ENCODE peak calls at places on chromosomes 7 and 10, in four cellular contexts. Y is spleen, U is endothelial cell of umbilical vein, K is GM12891. O is an unnamed sample.

GRCh38 chr10:103660364-103661197 is 167.1 kb downstream of the NEURL1 start:
- DNase-seq in Y (peak; percentile 88), U (peak; percentile 22), K (no peak), O (peak; percentile 71)

GRCh38 chr10:115761166-115761565 is 511.8 kb downstream of the GFRA1 start:
- DNase-seq in Y (no peak), U (no peak), K (no peak), O (no peak)

GRCh38 chr7:32163141-32163806 is 93.1 kb upstream of the PDE1C start:
- DNase-seq in Y (no peak), U (peak; percentile 94), K (no peak), O (peak; percentile 30)

GRCh38 chr7:117043051-117043546 is 89.8 kb downstream of the ST7 start:
- DNase-seq in Y (no peak), U (no peak), K (no peak), O (no peak)

GRCh38 chr10:85851300-85851699 is 515.3 kb downstream of the GRID1 start:
- DNase-seq in Y (no peak), U (no peak), K (no peak), O (no peak)

GRCh38 chr7:12093365-12093764 is 117.7 kb upstream of the TMEM106B start:
- DNase-seq in Y (no peak), U (no peak), K (no peak), O (no peak)

GRCh38 chr7:128831994-128832879 is 2.0 kb downstream of the FLNC start:
- DNase-seq in Y (peak; percentile 63), U (peak; percentile 29), K (no peak), O (peak; percentile 44)

GRCh38 chr7:49644402-49645166 is 128.9 kb upstream of the VWC2 start:
- DNase-seq in Y (no peak), U (no peak), K (no peak), O (no peak)

GRCh38 chr10:8305871-8306652 is 251.6 kb downstream of the GATA3 start:
- DNase-seq in Y (no peak), U (no peak), K (no peak), O (no peak)

GRCh38 chr7:5685192-5685591 is 96.3 kb downstream of the RNF216 start:
- DNase-seq in Y (no peak), U (no peak), K (no peak), O (no peak)

GRCh38 chr7:139749545-139749944 is 28.3 kb downstream of the HIPK2 start:
- DNase-seq in Y (no peak), U (no peak), K (no peak), O (no peak)

GRCh38 chr10:79400567-79401004 is 44.8 kb downstream of the ZCCHC24 start:
- DNase-seq in Y (peak; percentile 85), U (no peak), K (peak; percentile 84), O (peak; percentile 74)

GRCh38 chr7:130084037-130084875 is 13.9 kb downstream of the KLHDC10 start:
- DNase-seq in Y (no peak), U (peak; percentile 14), K (no peak), O (no peak)

GRCh38 chr7:146129997-146130396 is 13.4 kb downstream of the CNTNAP2 start:
- DNase-seq in Y (no peak), U (no peak), K (no peak), O (no peak)

GRCh38 chr10:99720387-99720786 is 11.5 kb downstream of the COX15 start:
- DNase-seq in Y (no peak), U (no peak), K (no peak), O (no peak)

GRCh38 chr10:97822261-97822687 is 27.4 kb upstream of the GOLGA7B start:
- DNase-seq in Y (no peak), U (no peak), K (no peak), O (no peak)

GRCh38 chr10:17174626-17175025 is 26.8 kb downstream of the TRDMT1 start:
- DNase-seq in Y (no peak), U (no peak), K (no peak), O (no peak)

GRCh38 chr7:151925446-151926335 is 30.6 kb upstream of the GALNTL5 start:
- DNase-seq in Y (peak; percentile 81), U (no peak), K (no peak), O (no peak)

GRCh38 chr7:76048668-76048988 is 722 bp downstream of the MDH2 start:
- DNase-seq in Y (no peak), U (no peak), K (peak; percentile 62), O (no peak)

GRCh38 chr10:68105820-68106219 is 3.5 kb upstream of the MYPN start:
- DNase-seq in Y (no peak), U (no peak), K (no peak), O (no peak)

GRCh38 chr10:71582019-71582418 is 137.6 kb downstream of the C10orf105 start:
- DNase-seq in Y (no peak), U (peak; percentile 34), K (no peak), O (no peak)

GRCh38 chr7:50379082-50379481 is 71.1 kb downstream of the FIGNL1 start:
- DNase-seq in Y (no peak), U (no peak), K (no peak), O (no peak)

GRCh38 chr10:47255033-47255813 is 44.8 kb upstream of the GDF10 start:
- DNase-seq in Y (no peak), U (no peak), K (no peak), O (no peak)

GRCh38 chr7:134527979-134528371 is 608 bp downstream of the AKR1B10 start:
- DNase-seq in Y (no peak), U (no peak), K (no peak), O (no peak)

GRCh38 chr7:94396606-94397005 is 1.9 kb downstream of the COL1A2 start:
- DNase-seq in Y (no peak), U (no peak), K (no peak), O (no peak)

GRCh38 chr10:47254611-47255010 is 45.4 kb upstream of the GDF10 start:
- DNase-seq in Y (no peak), U (no peak), K (no peak), O (no peak)

GRCh38 chr7:26291699-26292538 is at the start of gene SNX10:
- DNase-seq in Y (peak; percentile 96), U (no peak), K (peak; percentile 58), O (no peak)

DNA sequence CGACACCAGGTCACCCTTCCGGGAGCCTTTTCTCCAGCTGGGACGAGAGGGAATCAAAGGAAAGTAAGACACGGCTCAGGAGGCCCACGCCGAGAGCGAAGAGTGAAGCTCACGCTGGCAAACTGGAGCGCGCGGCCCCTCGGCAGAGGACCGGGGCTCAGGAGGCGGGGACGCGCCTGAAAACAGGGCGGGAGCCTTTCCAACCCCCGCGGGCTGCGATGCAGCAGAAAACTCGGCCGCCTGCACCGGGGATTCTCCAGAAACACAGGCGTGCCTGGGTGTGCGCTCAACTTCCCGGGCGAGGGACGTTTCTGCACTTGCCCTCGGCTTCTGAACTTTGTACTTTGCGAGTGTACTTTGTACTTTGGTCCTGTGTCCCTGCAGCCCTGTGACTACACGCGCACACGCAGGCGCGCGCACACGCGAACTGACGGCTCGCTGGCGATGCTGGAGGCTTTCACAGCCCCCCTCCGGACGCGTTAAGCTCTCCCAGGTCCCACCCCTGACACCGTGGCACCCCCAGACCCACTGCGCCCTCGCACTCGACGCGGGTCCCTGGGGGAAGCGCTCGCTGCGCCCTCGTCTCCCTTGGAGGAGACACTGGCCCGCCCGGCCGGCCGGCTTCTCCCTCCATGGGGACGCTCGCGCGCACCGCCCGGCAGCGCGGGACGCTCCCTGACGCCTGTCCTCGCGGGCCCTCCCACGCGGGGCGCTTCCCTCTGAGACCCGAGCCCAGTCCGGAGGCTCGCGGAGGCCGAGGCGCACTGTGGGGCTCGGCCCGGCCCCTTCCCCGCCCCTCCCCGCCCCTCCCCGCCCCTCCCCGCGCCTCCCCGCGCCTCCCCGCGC is 588 bp upstream of the PAOX start:
- DNase-seq in Y (peak; percentile 96), U (peak; percentile 54), K (no peak), O (peak; percentile 80)
- TF ChIP-seq POLR2A in Y (no peak), U (no peak), K (no peak), O (no peak)

GRCh38 chr7:102464577-102465280 is at the start of the genes ALKBH4 and LRWD1:
- DNase-seq in Y (peak; percentile 99), U (peak; percentile 91), K (peak; percentile 100), O (peak; percentile 91)
- TF ChIP-seq POLR2A in Y (peak; percentile 47), U (peak; percentile 71), K (peak; percentile 75), O (peak; percentile 33)

GRCh38 chr10:121974535-121975294 is at the start of gene NSMCE4A:
- DNase-seq in Y (peak; percentile 95), U (peak; percentile 77), K (peak; percentile 89), O (peak; percentile 85)
- TF ChIP-seq POLR2A in Y (no peak), U (peak; percentile 66), K (peak; percentile 69), O (peak; percentile 22)

GRCh38 chr7:148108381-148108780 is 482.2 kb upstream of the C7orf33 start:
- DNase-seq in Y (no peak), U (no peak), K (no peak), O (no peak)

GRCh38 chr7:148107741-148108140 is 482.8 kb upstream of the C7orf33 start:
- DNase-seq in Y (no peak), U (no peak), K (no peak), O (no peak)

GRCh38 chr7:148105853-148106252 is 484.7 kb upstream of the C7orf33 start:
- DNase-seq in Y (no peak), U (no peak), K (no peak), O (no peak)

GRCh38 chr7:148110097-148110868 is 480.3 kb upstream of the C7orf33 start:
- DNase-seq in Y (no peak), U (no peak), K (no peak), O (no peak)

DNA sequence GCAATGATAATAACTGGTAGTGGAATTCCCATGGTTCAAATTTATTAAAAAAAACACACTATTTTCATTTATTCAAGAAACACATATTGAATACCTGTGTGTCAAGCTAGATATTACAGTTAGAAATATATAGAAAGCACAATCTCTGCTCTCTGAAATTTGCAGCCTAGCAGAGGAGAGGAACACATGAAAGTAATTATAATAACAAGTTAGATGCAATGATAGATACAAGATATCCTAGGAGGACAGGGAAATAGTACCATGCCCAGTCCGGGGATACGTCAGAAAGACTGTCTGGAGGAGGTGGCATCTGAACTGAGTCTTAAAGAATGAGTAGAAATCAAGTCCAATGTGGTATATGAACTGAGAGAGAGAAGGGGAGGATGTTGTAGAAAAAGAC is 485.6 kb upstream of the C7orf33 start:
- DNase-seq in Y (no peak), U (no peak), K (no peak), O (no peak)
- TF ChIP-seq POLR2A in Y (no peak), U (no peak), K (no peak), O (no peak)

GRCh38 chr7:30851651-30852359 is 59.8 kb upstream of the AQP1 start:
- DNase-seq in Y (no peak), U (peak; percentile 29), K (no peak), O (no peak)
- TF ChIP-seq POLR2A in Y (no peak), U (no peak), K (no peak), O (no peak)

DNA sequence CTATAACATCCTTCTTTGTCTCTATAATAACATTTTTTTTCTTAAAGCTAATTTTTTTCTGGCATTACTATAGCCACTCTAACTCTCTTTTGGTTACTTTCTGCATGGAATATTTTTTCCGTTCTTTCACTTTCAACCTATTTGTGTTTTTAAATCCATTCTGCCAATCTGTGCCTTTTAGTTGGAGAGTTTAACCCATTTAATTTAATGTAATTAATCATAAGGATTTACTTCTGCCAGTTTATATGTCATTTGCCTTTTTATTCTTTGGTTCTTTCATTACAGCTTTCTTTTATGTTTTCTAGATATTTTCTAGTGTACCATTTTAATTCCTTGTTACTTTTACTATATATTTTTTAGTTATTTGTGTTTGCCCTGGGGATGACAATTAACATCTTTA is 78.6 kb downstream of the TMEM270 start:
- DNase-seq in Y (no peak), U (no peak), K (no peak), O (no peak)
- TF ChIP-seq POLR2A in Y (no peak), U (no peak), K (no peak), O (no peak)

O was measured in ovary.